ENCODE peak calls at places on chromosome 6, in six cellular contexts. One of them, this sample, is unnamed.

GRCh38 chr6:101465871-101466270 is 72.4 kb downstream of the GRIK2 start:
- DNase-seq in OCI-LY7: no peak
- DNase-seq in fibroblast of villous mesenchyme: no peak
- DNase-seq in cardiac fibroblast: no peak
- DNase-seq in WERI-Rb-1: no peak
- DNase-seq in foreskin keratinocyte: no peak
- DNase-seq in this sample: no peak

GRCh38 chr6:150932976-150933375 is 67.5 kb downstream of the MTHFD1L start:
- DNase-seq in OCI-LY7: no peak
- DNase-seq in fibroblast of villous mesenchyme: peak
- DNase-seq in cardiac fibroblast: peak
- DNase-seq in WERI-Rb-1: no peak
- DNase-seq in foreskin keratinocyte: no peak
- DNase-seq in this sample: no peak

GRCh38 chr6:127247114-127248096 is 19.3 kb upstream of the RNF146 start:
- DNase-seq in OCI-LY7: no peak
- DNase-seq in fibroblast of villous mesenchyme: no peak
- DNase-seq in cardiac fibroblast: no peak
- DNase-seq in WERI-Rb-1: no peak
- DNase-seq in foreskin keratinocyte: no peak
- DNase-seq in this sample: no peak

GRCh38 chr6:118748311-118749062 is 97.1 kb upstream of the CEP85L start:
- DNase-seq in OCI-LY7: no peak
- DNase-seq in fibroblast of villous mesenchyme: no peak
- DNase-seq in cardiac fibroblast: no peak
- DNase-seq in WERI-Rb-1: peak
- DNase-seq in foreskin keratinocyte: no peak
- DNase-seq in this sample: no peak

GRCh38 chr6:14123331-14124105 is 5.9 kb downstream of the CD83 start:
- DNase-seq in OCI-LY7: no peak
- DNase-seq in fibroblast of villous mesenchyme: peak
- DNase-seq in cardiac fibroblast: no peak
- DNase-seq in WERI-Rb-1: no peak
- DNase-seq in foreskin keratinocyte: no peak
- DNase-seq in this sample: no peak

GRCh38 chr6:42963855-42964605 is 3.5 kb downstream of the GNMT start:
- DNase-seq in OCI-LY7: peak
- DNase-seq in fibroblast of villous mesenchyme: peak
- DNase-seq in cardiac fibroblast: peak
- DNase-seq in WERI-Rb-1: peak
- DNase-seq in foreskin keratinocyte: no peak
- DNase-seq in this sample: peak

GRCh38 chr6:87297115-87297514 is 25.3 kb upstream of the SMIM8 start:
- DNase-seq in OCI-LY7: no peak
- DNase-seq in fibroblast of villous mesenchyme: no peak
- DNase-seq in cardiac fibroblast: no peak
- DNase-seq in WERI-Rb-1: no peak
- DNase-seq in foreskin keratinocyte: no peak
- DNase-seq in this sample: no peak

GRCh38 chr6:151060742-151061100 is 179.0 kb upstream of the AKAP12 start:
- DNase-seq in OCI-LY7: no peak
- DNase-seq in fibroblast of villous mesenchyme: no peak
- DNase-seq in cardiac fibroblast: no peak
- DNase-seq in WERI-Rb-1: no peak
- DNase-seq in foreskin keratinocyte: no peak
- DNase-seq in this sample: no peak

GRCh38 chr6:168584251-168584650 is 143.3 kb downstream of the SMOC2 start:
- DNase-seq in OCI-LY7: no peak
- DNase-seq in fibroblast of villous mesenchyme: no peak
- DNase-seq in cardiac fibroblast: no peak
- DNase-seq in WERI-Rb-1: no peak
- DNase-seq in foreskin keratinocyte: no peak
- DNase-seq in this sample: no peak

GRCh38 chr6:163588211-163588919 is 173.8 kb downstream of the QKI start:
- DNase-seq in OCI-LY7: no peak
- DNase-seq in fibroblast of villous mesenchyme: peak
- DNase-seq in cardiac fibroblast: peak
- DNase-seq in WERI-Rb-1: no peak
- DNase-seq in foreskin keratinocyte: peak
- DNase-seq in this sample: no peak

GRCh38 chr6:130148181-130148580 is 74.6 kb downstream of the SAMD3 start:
- DNase-seq in OCI-LY7: peak
- DNase-seq in fibroblast of villous mesenchyme: no peak
- DNase-seq in cardiac fibroblast: no peak
- DNase-seq in WERI-Rb-1: no peak
- DNase-seq in foreskin keratinocyte: no peak
- DNase-seq in this sample: no peak
- TF ChIP-seq CTCF in OCI-LY7: peak
- TF ChIP-seq CTCF in fibroblast of villous mesenchyme: peak
- TF ChIP-seq CTCF in cardiac fibroblast: no peak
- TF ChIP-seq CTCF in WERI-Rb-1: peak
- TF ChIP-seq CTCF in foreskin keratinocyte: peak
- TF ChIP-seq CTCF in this sample: no peak

GRCh38 chr6:129252377-129253071 is 369.6 kb downstream of the LAMA2 start:
- DNase-seq in OCI-LY7: no peak
- DNase-seq in fibroblast of villous mesenchyme: no peak
- DNase-seq in cardiac fibroblast: no peak
- DNase-seq in WERI-Rb-1: no peak
- DNase-seq in foreskin keratinocyte: no peak
- DNase-seq in this sample: no peak
- TF ChIP-seq CTCF in OCI-LY7: peak
- TF ChIP-seq CTCF in fibroblast of villous mesenchyme: no peak
- TF ChIP-seq CTCF in cardiac fibroblast: no peak
- TF ChIP-seq CTCF in WERI-Rb-1: no peak
- TF ChIP-seq CTCF in foreskin keratinocyte: no peak
- TF ChIP-seq CTCF in this sample: no peak

GRCh38 chr6:25136879-25137278 is 142.3 kb upstream of the CARMIL1 start:
- DNase-seq in OCI-LY7: no peak
- DNase-seq in fibroblast of villous mesenchyme: peak
- DNase-seq in cardiac fibroblast: peak
- DNase-seq in WERI-Rb-1: no peak
- DNase-seq in foreskin keratinocyte: no peak
- DNase-seq in this sample: no peak

GRCh38 chr6:25142506-25142905 is 136.7 kb upstream of the CARMIL1 start:
- DNase-seq in OCI-LY7: no peak
- DNase-seq in fibroblast of villous mesenchyme: no peak
- DNase-seq in cardiac fibroblast: no peak
- DNase-seq in WERI-Rb-1: no peak
- DNase-seq in foreskin keratinocyte: no peak
- DNase-seq in this sample: no peak

GRCh38 chr6:25137497-25137896 is 141.7 kb upstream of the CARMIL1 start:
- DNase-seq in OCI-LY7: peak
- DNase-seq in fibroblast of villous mesenchyme: no peak
- DNase-seq in cardiac fibroblast: no peak
- DNase-seq in WERI-Rb-1: no peak
- DNase-seq in foreskin keratinocyte: no peak
- DNase-seq in this sample: no peak

GRCh38 chr6:25138697-25139051 is 140.5 kb upstream of the CARMIL1 start:
- DNase-seq in OCI-LY7: peak
- DNase-seq in fibroblast of villous mesenchyme: peak
- DNase-seq in cardiac fibroblast: peak
- DNase-seq in WERI-Rb-1: no peak
- DNase-seq in foreskin keratinocyte: no peak
- DNase-seq in this sample: no peak

GRCh38 chr6:25138024-25138696 is 141.0 kb upstream of the CARMIL1 start:
- DNase-seq in OCI-LY7: peak
- DNase-seq in fibroblast of villous mesenchyme: peak
- DNase-seq in cardiac fibroblast: peak
- DNase-seq in WERI-Rb-1: no peak
- DNase-seq in foreskin keratinocyte: peak
- DNase-seq in this sample: peak
- TF ChIP-seq CTCF in OCI-LY7: peak
- TF ChIP-seq CTCF in fibroblast of villous mesenchyme: peak
- TF ChIP-seq CTCF in cardiac fibroblast: peak
- TF ChIP-seq CTCF in WERI-Rb-1: no peak
- TF ChIP-seq CTCF in foreskin keratinocyte: peak
- TF ChIP-seq CTCF in this sample: no peak

GRCh38 chr6:130366011-130366963 is at the start of gene TMEM200A:
- DNase-seq in OCI-LY7: no peak
- DNase-seq in fibroblast of villous mesenchyme: peak
- DNase-seq in cardiac fibroblast: peak
- DNase-seq in WERI-Rb-1: peak
- DNase-seq in foreskin keratinocyte: no peak
- DNase-seq in this sample: peak
- TF ChIP-seq CTCF in OCI-LY7: no peak
- TF ChIP-seq CTCF in fibroblast of villous mesenchyme: no peak
- TF ChIP-seq CTCF in cardiac fibroblast: peak
- TF ChIP-seq CTCF in WERI-Rb-1: peak
- TF ChIP-seq CTCF in foreskin keratinocyte: peak
- TF ChIP-seq CTCF in this sample: no peak

DNA sequence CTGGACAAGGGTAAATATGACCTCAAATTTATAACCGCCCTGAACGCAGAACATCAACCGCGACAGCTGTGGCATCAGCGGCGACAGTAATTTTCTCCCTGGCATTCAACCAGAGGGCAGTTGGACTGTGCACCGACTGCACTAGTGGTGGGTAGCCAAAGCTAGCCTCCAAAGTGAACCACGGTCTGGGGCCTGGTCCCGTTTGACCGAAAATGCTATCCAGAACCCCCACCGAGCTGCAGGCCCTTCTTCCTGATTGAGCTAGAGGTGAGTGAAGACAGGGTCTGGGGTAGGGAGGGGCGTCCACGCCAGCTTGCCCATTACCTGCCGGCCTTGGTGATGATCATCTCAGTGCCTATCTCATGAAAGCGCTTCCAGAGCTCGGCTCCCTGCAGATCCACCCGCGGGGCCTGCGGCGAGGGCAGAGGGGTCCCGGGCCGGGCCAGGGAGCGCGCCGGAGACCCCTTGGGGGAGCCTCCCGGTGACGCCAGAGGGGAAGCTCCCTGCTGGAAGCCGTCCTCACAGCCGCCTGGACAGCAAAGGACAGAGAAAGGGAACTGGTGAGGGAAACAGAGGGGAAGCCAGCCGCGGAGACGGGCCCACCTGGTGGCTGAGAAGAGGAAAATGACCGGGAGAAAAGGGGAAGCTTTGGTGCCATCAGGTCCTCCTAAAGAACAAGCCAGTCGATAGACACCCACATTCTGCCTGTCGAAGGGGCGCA is 2.0 kb downstream of the TBX18 start:
- DNase-seq in OCI-LY7: no peak
- DNase-seq in fibroblast of villous mesenchyme: peak
- DNase-seq in cardiac fibroblast: peak
- DNase-seq in WERI-Rb-1: peak
- DNase-seq in foreskin keratinocyte: no peak
- DNase-seq in this sample: peak
- TF ChIP-seq CTCF in OCI-LY7: no peak
- TF ChIP-seq CTCF in fibroblast of villous mesenchyme: peak
- TF ChIP-seq CTCF in cardiac fibroblast: peak
- TF ChIP-seq CTCF in WERI-Rb-1: peak
- TF ChIP-seq CTCF in foreskin keratinocyte: no peak
- TF ChIP-seq CTCF in this sample: no peak